ENCODE peak calls at places on chromosomes 4 and X, in nine cellular contexts. J, I, L, Y, N, D, F, B and A are unnamed samples.
A peak's percentile ranks its signal among the peaks of the same experiment; 100 is the strongest.

GRCh38 chrX:130295519-130296314 is 27.0 kb upstream of the ZNF280C start:
- DNase-seq in D (no peak), I (no peak), J (peak; percentile 33), B (peak; percentile 48), L (no peak), N (peak; percentile 7), F (no peak), Y (no peak), A (no peak)

GRCh38 chr4:55887594-55887993 is 34.1 kb downstream of the EXOC1 start:
- DNase-seq in Y (no peak), B (no peak), J (peak; percentile 22), F (no peak), I (no peak), L (no peak), N (peak; percentile 13), D (no peak), A (no peak)

GRCh38 chr4:53346920-53347852 is 18.7 kb downstream of the SCFD2 start:
- DNase-seq in B (no peak), N (peak; percentile 90), Y (peak; percentile 89), D (no peak), F (no peak), J (peak; percentile 84), I (no peak), L (no peak), A (no peak)

GRCh38 chr4:80322716-80323115 is 12.8 kb upstream of the CFAP299 start:
- DNase-seq in N (peak; percentile 79), F (no peak), B (no peak), D (no peak), Y (peak; percentile 89), J (peak; percentile 68), I (no peak), L (no peak), A (no peak)

GRCh38 chr4:84502955-84503373 is 3.9 kb upstream of the NKX6-1 start:
- DNase-seq in N (no peak), D (no peak), J (no peak), F (no peak), B (no peak), Y (peak; percentile 48), I (no peak), L (no peak), A (no peak)

GRCh38 chrX:17441965-17442364 is 67.0 kb downstream of the NHS start:
- DNase-seq in D (no peak), Y (peak; percentile 72), N (peak; percentile 68), L (no peak), J (peak; percentile 80), B (no peak), F (no peak), I (no peak), A (no peak)

GRCh38 chrX:19863237-19864223 is 23.9 kb downstream of the SH3KBP1 start:
- DNase-seq in N (peak; percentile 55), D (no peak), L (no peak), I (no peak), B (no peak), J (no peak), Y (no peak), F (no peak), A (no peak)

GRCh38 chr4:121072080-121072835 is at the start of gene NDNF:
- DNase-seq in D (peak; percentile 85), I (no peak), L (peak; percentile 80), B (peak; percentile 43), J (no peak), F (no peak), Y (peak; percentile 85), N (peak; percentile 75), A (peak; percentile 69)

GRCh38 chrX:106917830-106918500 is 2.2 kb upstream of the CLDN2 start:
- DNase-seq in B (no peak), F (no peak), I (no peak), L (no peak), Y (no peak), N (peak; percentile 36), J (peak; percentile 95), D (no peak), A (no peak)

GRCh38 chr4:99483636-99484035 is 27.2 kb upstream of the C4orf17 start:
- DNase-seq in J (peak; percentile 24), N (peak; percentile 40), L (no peak), F (no peak), D (no peak), B (no peak), I (no peak), Y (no peak), A (no peak)

GRCh38 chrX:2924151-2924550 is 5.0 kb downstream of the ARSD start:
- DNase-seq in Y (no peak), F (no peak), J (no peak), D (no peak), L (no peak), I (no peak), N (no peak), B (no peak), A (no peak)

GRCh38 chr4:141913928-141914327 is 277.5 kb downstream of the IL15 start:
- DNase-seq in L (no peak), J (no peak), D (no peak), B (no peak), N (peak; percentile 57), F (no peak), I (no peak), Y (no peak), A (no peak)

GRCh38 chr4:38154251-38154650 is 194.1 kb downstream of the PTTG2 start:
- DNase-seq in N (no peak), B (no peak), L (no peak), Y (no peak), I (no peak), D (no peak), J (peak; percentile 23), F (no peak), A (peak; percentile 21)

GRCh38 chrX:45803383-45803921 is 602.8 kb upstream of the DIPK2B start:
- DNase-seq in N (peak; percentile 90), Y (peak; percentile 35), F (no peak), I (no peak), D (no peak), B (no peak), J (peak; percentile 95), L (no peak), A (no peak)

GRCh38 chrX:10028283-10029104 is 61.3 kb downstream of the CLDN34 start:
- DNase-seq in L (no peak), I (no peak), Y (no peak), J (peak; percentile 49), B (no peak), F (no peak), N (no peak), D (no peak), A (no peak)
- H3K4me1 ChIP-seq in L (no peaks in the 10 kb centered on the region), I (peaks cover 3% of the 10 kb centered on the region), Y (peaks cover 3% of the 10 kb centered on the region), J (peaks cover 39% of the 10 kb centered on the region), B (no peaks in the 10 kb centered on the region), F (no peaks in the 10 kb centered on the region), N (no peaks in the 10 kb centered on the region), D (no peaks in the 10 kb centered on the region), A (no peaks in the 10 kb centered on the region)

GRCh38 chrX:7085879-7086278 is 61.6 kb upstream of the STS start:
- DNase-seq in F (no peak), L (no peak), Y (no peak), B (no peak), D (no peak), N (no peak), I (no peak), J (no peak), A (no peak)

GRCh38 chrX:7083021-7083420 is 64.5 kb upstream of the STS start:
- DNase-seq in L (no peak), I (no peak), N (no peak), Y (no peak), F (no peak), B (no peak), D (no peak), J (no peak), A (no peak)

GRCh38 chrX:7086384-7086783 is 61.1 kb upstream of the STS start:
- DNase-seq in I (no peak), L (no peak), F (no peak), J (no peak), Y (no peak), N (peak; percentile 17), D (no peak), B (no peak), A (no peak)

GRCh38 chrX:7084841-7085240 is 62.7 kb upstream of the STS start:
- DNase-seq in L (no peak), D (no peak), Y (no peak), I (no peak), N (no peak), J (no peak), B (no peak), F (no peak), A (no peak)

DNA sequence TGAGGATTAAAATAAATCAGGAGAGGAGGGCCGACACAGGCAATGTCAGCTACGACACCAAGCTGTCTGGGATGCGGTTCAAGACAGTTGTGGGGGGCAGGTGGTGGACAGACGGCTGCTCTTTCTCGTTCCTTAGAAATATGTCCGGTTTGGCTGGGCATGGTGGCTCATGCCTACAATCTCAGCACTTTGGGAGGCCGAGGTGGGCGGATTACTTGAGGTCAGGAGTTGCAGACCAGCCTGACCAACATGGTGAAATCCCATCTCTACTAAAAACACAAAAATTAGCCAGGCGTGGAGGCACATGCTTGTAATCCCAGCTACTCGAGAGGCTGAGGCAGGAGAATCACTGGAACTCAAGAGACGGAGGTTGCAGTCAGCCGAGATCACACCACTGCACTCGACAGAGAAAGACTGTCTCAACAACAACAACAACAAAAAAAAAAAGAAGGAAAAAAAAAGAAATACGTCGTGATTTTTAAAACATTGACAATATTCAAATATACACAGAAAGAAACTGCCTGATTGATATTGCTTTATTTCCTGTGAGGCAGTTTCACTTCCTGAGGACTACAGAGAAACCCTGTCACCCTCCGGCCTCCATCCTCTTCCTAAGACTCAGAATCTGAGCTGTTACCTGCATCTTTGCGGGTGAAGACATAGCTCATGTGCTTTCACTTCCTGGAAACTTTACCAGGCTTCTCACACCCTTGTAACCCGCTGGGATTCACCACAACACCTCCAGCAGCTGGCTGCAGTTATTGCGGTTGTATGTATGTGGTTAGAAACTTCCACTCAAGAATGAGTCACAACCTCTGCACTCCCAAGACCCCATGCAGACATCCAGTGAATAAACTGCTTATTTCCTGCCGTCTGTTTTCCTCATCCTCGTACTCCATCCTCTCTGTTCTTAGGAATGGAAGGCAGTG is 63.8 kb upstream of the STS start:
- DNase-seq in J (peak; percentile 89), B (no peak), F (no peak), Y (no peak), L (no peak), N (peak; percentile 84), I (no peak), D (no peak), A (peak; percentile 38)
- H3K4me1 ChIP-seq in J (peaks cover 13% of the 10 kb centered on the region), B (no peaks in the 10 kb centered on the region), F (no peaks in the 10 kb centered on the region), Y (peaks cover 17% of the 10 kb centered on the region), L (no peaks in the 10 kb centered on the region), N (peaks cover 8% of the 10 kb centered on the region), I (no peaks in the 10 kb centered on the region), D (no peaks in the 10 kb centered on the region), A (no peaks in the 10 kb centered on the region)

DNA sequence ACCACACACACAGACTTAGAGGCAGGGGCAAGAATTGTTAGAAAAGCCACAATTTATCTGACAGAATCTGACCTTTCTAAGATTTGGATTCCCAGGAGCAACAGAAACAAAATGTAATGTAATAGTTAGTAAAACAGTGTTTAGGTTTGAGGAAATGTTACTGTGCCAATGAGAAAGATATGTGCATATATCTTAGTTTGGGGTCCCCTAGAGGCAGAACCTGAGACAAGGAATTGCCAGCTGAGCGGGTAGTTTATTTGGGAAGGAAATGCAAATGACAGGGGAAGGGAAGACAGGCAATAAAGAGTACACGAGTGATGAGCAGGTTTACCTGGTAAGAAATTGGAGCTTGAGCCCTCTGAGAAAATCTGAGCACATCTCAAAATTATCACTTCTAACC is 31.3 kb upstream of the DDX53 start:
- DNase-seq in F (no peak), J (no peak), D (no peak), Y (no peak), N (no peak), I (no peak), B (no peak), L (no peak), A (no peak)
- H3K4me1 ChIP-seq in F (no peaks in the 10 kb centered on the region), J (no peaks in the 10 kb centered on the region), D (no peaks in the 10 kb centered on the region), Y (no peaks in the 10 kb centered on the region), N (no peaks in the 10 kb centered on the region), I (peaks cover 7% of the 10 kb centered on the region), B (no peaks in the 10 kb centered on the region), L (no peaks in the 10 kb centered on the region), A (no peaks in the 10 kb centered on the region)

GRCh38 chrX:69032601-69033000 is 132.7 kb downstream of the PJA1 start:
- DNase-seq in D (no peak), I (no peak), F (no peak), Y (peak; percentile 37), L (no peak), N (no peak), J (peak; percentile 92), B (no peak), A (no peak)
- H3K4me1 ChIP-seq in D (no peaks in the 10 kb centered on the region), I (no peaks in the 10 kb centered on the region), F (no peaks in the 10 kb centered on the region), Y (no peaks in the 10 kb centered on the region), L (peaks cover 4% of the 10 kb centered on the region), N (no peaks in the 10 kb centered on the region), J (peaks cover 46% of the 10 kb centered on the region), B (no peaks in the 10 kb centered on the region), A (peaks cover 4% of the 10 kb centered on the region)